ENCODE peak calls at places on chromosomes 2 and 18, in nine cellular contexts. U is heart left ventricle, B is iPS DF 6.9, M is A549, W is pancreas, Z is left ventricle myocardium inferior, I is stomach, S is IMR-90, R is neuronal stem cell. E is an unnamed sample.

GRCh38 chr2:197198890-197199289 is 111.7 kb downstream of the ANKRD44 start:
- DNase-seq in U (peak; percentile 55), B (no peak), M (no peak), W (no peak), Z (peak; percentile 47), I (peak; percentile 68), S (no peak), R (no peak), E (peak; percentile 76)

GRCh38 chr2:11556101-11556806 is 22.4 kb downstream of the GREB1 start:
- DNase-seq in U (no peak), B (no peak), M (no peak), W (no peak), Z (no peak), I (no peak), S (no peak), R (no peak), E (no peak)

GRCh38 chr18:58941426-58942099 is 76.9 kb downstream of the ZNF532 start:
- DNase-seq in U (no peak), B (no peak), M (no peak), W (no peak), Z (no peak), I (no peak), S (no peak), R (no peak), E (no peak)

GRCh38 chr2:199471443-199472057 is 13.8 kb upstream of the SATB2 start:
- DNase-seq in U (peak; percentile 58), B (no peak), M (no peak), W (peak; percentile 92), Z (peak; percentile 39), I (peak; percentile 63), S (peak; percentile 45), R (peak; percentile 70), E (no peak)

GRCh38 chr2:150351922-150352321 is 135.5 kb downstream of the RND3 start:
- DNase-seq in U (no peak), B (no peak), M (no peak), W (no peak), Z (no peak), I (no peak), S (no peak), R (no peak), E (no peak)

GRCh38 chr2:44016282-44016681 is 20.5 kb upstream of the LRPPRC start:
- DNase-seq in U (peak; percentile 53), B (peak; percentile 55), M (no peak), W (no peak), Z (peak; percentile 25), I (peak; percentile 43), S (peak; percentile 61), R (peak; percentile 62), E (no peak)

GRCh38 chr18:55541571-55541970 is 46.4 kb downstream of the TCF4 start:
- DNase-seq in U (no peak), B (no peak), M (no peak), W (no peak), Z (no peak), I (no peak), S (no peak), R (no peak), E (no peak)

GRCh38 chr2:98486374-98486981 is 41.8 kb downstream of the INPP4A start:
- DNase-seq in U (no peak), B (no peak), M (no peak), W (no peak), Z (no peak), I (no peak), S (no peak), R (no peak), E (peak; percentile 51)

GRCh38 chr2:133415210-133415876 is 152.9 kb downstream of the NCKAP5 start:
- DNase-seq in U (peak; percentile 68), B (no peak), M (no peak), W (no peak), Z (peak; percentile 44), I (no peak), S (no peak), R (no peak), E (no peak)

GRCh38 chr2:23533014-23533730 is 148.2 kb downstream of the KLHL29 start:
- DNase-seq in U (no peak), B (no peak), M (no peak), W (no peak), Z (no peak), I (no peak), S (no peak), R (no peak), E (no peak)

GRCh38 chr2:30641765-30642341 is 165.4 kb downstream of the CAPN13 start:
- DNase-seq in U (no peak), B (no peak), M (no peak), W (no peak), Z (no peak), I (no peak), S (no peak), R (no peak), E (no peak)

GRCh38 chr18:47736376-47737140 is 193.9 kb downstream of the SMAD2 start:
- DNase-seq in U (no peak), B (no peak), M (no peak), W (no peak), Z (no peak), I (peak; percentile 10), S (no peak), R (no peak), E (no peak)

GRCh38 chr2:135259116-135259515 is 207.0 kb downstream of the RAB3GAP1 start:
- DNase-seq in U (no peak), B (no peak), M (no peak), W (no peak), Z (no peak), I (no peak), S (no peak), R (no peak), E (no peak)

GRCh38 chr18:69580107-69580506 is 179.4 kb downstream of the DOK6 start:
- DNase-seq in U (no peak), B (no peak), M (no peak), W (no peak), Z (no peak), I (no peak), S (peak; percentile 28), R (no peak), E (no peak)

GRCh38 chr2:168231609-168232241 is 15.7 kb downstream of the STK39 start:
- DNase-seq in U (peak; percentile 78), B (no peak), M (no peak), W (no peak), Z (peak; percentile 31), I (no peak), S (no peak), R (no peak), E (no peak)

GRCh38 chr2:168233166-168233565 is 14.2 kb downstream of the STK39 start:
- DNase-seq in U (no peak), B (no peak), M (no peak), W (no peak), Z (no peak), I (no peak), S (no peak), R (no peak), E (no peak)

GRCh38 chr2:168234407-168235085 is 12.8 kb downstream of the STK39 start:
- DNase-seq in U (no peak), B (no peak), M (no peak), W (no peak), Z (no peak), I (no peak), S (peak; percentile 64), R (no peak), E (no peak)

GRCh38 chr2:168230389-168230788 is 17.0 kb downstream of the STK39 start:
- DNase-seq in U (no peak), B (no peak), M (no peak), W (no peak), Z (no peak), I (no peak), S (no peak), R (no peak), E (no peak)

GRCh38 chr2:168233726-168234406 is 13.5 kb downstream of the STK39 start:
- DNase-seq in U (no peak), B (no peak), M (no peak), W (no peak), Z (no peak), I (no peak), S (peak; percentile 61), R (no peak), E (no peak)
- H3K27ac ChIP-seq in U (no peak overlapping the region), B (no peak overlapping the region), M (no peak overlapping the region), W (no peak overlapping the region), Z (no peak overlapping the region), I (no peak overlapping the region), S (no peak overlapping the region), R (no peak overlapping the region), E (peak overlapping the region; percentile 49)

GRCh38 chr2:203548887-203549286 is 13.8 kb upstream of the RAPH1 start:
- DNase-seq in U (no peak), B (no peak), M (no peak), W (no peak), Z (no peak), I (no peak), S (no peak), R (no peak), E (no peak)

GRCh38 chr2:203553784-203554183 is 18.7 kb upstream of the RAPH1 start:
- DNase-seq in U (no peak), B (no peak), M (no peak), W (no peak), Z (no peak), I (no peak), S (no peak), R (no peak), E (no peak)

GRCh38 chr2:203551653-203552250 is 16.7 kb upstream of the RAPH1 start:
- DNase-seq in U (peak; percentile 28), B (no peak), M (no peak), W (no peak), Z (no peak), I (no peak), S (peak; percentile 70), R (no peak), E (peak; percentile 35)

GRCh38 chr2:203547356-203547755 is 12.3 kb upstream of the RAPH1 start:
- DNase-seq in U (no peak), B (no peak), M (no peak), W (no peak), Z (no peak), I (no peak), S (no peak), R (no peak), E (no peak)

GRCh38 chr2:203549406-203549805 is 14.3 kb upstream of the RAPH1 start:
- DNase-seq in U (no peak), B (no peak), M (no peak), W (no peak), Z (no peak), I (no peak), S (peak; percentile 41), R (no peak), E (no peak)
- H3K27ac ChIP-seq in U (no peak overlapping the region), B (no peak overlapping the region), M (no peak overlapping the region), W (no peak overlapping the region), Z (no peak overlapping the region), I (no peak overlapping the region), S (no peak overlapping the region), R (no peak overlapping the region), E (no peak overlapping the region)

GRCh38 chr18:62778976-62779869 is 63.9 kb downstream of the PHLPP1 start:
- DNase-seq in U (no peak), B (no peak), M (no peak), W (no peak), Z (no peak), I (no peak), S (no peak), R (no peak), E (no peak)
- H3K27ac ChIP-seq in U (no peak overlapping the region), B (no peak overlapping the region), M (no peak overlapping the region), W (no peak overlapping the region), Z (no peak overlapping the region), I (no peak overlapping the region), S (no peak overlapping the region), R (no peak overlapping the region), E (no peak overlapping the region)

DNA sequence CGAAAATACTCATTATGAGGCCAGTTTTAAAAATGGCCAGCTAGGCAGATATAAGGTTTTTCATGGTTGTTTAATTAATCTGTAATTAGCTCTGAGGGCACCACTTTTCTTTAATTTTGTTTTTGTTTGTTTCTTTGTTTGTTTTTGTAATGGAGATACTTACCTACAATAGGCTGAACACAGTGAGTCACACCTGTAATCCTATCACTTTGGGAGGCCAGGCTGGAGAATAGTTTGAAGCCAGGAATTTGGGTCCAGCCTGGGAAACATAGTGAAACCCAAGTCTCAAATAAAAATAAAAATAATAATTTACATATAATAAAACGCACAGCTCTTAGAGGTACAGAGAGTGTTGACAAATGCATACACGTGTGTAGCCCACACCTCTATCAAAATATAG is 56.8 kb upstream of the MSH2 start:
- DNase-seq in U (no peak), B (no peak), M (no peak), W (no peak), Z (no peak), I (no peak), S (no peak), R (no peak), E (no peak)
- H3K27ac ChIP-seq in U (peak overlapping the region; percentile 85), B (peak overlapping the region; percentile 89), M (peak overlapping the region; percentile 82), W (peak overlapping the region; percentile 69), Z (peak overlapping the region; percentile 85), I (peak overlapping the region; percentile 89), S (no peak overlapping the region), R (peak overlapping the region; percentile 100), E (no peak overlapping the region)

E was measured in tibial artery.